ENCODE peak calls at places on chromosomes 12 and 14, in nine cellular contexts. R is stimulated activated CD8-positive, alpha-beta memory T cell treated with anti-CD3 and anti-CD28 coated beads, Interleukin-12 subunit alpha, Interleukin-12 subunit beta, amount 100 ng/mL, for 4 hours; O is mesendoderm; G is endothelial cell; S is ureter; W is left cardiac atrium; F is Calu3; M is neural progenitor cell; A is fibroblast of the conjunctiva. K is an unnamed sample.
A peak's percentile ranks its signal among the peaks of the same experiment; 100 is the strongest.

GRCh38 chr12:55659486-55660385 is 23.0 kb downstream of the OR10P1 start:
- DNase-seq in G (peak; percentile 21), F (peak; percentile 58), R (no peak), A (no peak), M (peak; percentile 49), O (peak; percentile 45), W (peak; percentile 63), S (no peak), K (no peak)

GRCh38 chr12:49894754-49895153 is 8.9 kb downstream of the FAIM2 start:
- DNase-seq in S (no peak), A (no peak), O (no peak), R (no peak), M (no peak), F (no peak), G (no peak), W (peak; percentile 4), K (no peak)

GRCh38 chr14:61462566-61463195 is 141.3 kb downstream of the PRKCH start:
- DNase-seq in F (no peak), W (no peak), R (no peak), S (no peak), O (no peak), M (no peak), A (peak; percentile 80), G (no peak), K (no peak)

GRCh38 chr12:70645494-70646317 is 8.5 kb upstream of the PTPRB start:
- DNase-seq in G (peak; percentile 28), F (peak; percentile 81), W (peak; percentile 82), M (no peak), R (no peak), A (peak; percentile 48), O (peak; percentile 65), S (peak; percentile 62), K (no peak)

GRCh38 chr12:102216086-102216691 is 18.6 kb upstream of the PMCH start:
- DNase-seq in A (peak; percentile 20), W (no peak), R (no peak), O (no peak), F (no peak), M (no peak), G (no peak), S (no peak), K (no peak)

GRCh38 chr12:80472241-80472640 is 28.2 kb downstream of the PTPRQ start:
- DNase-seq in G (no peak), W (no peak), F (no peak), R (no peak), A (no peak), M (no peak), S (no peak), O (no peak), K (no peak)

GRCh38 chr12:19683178-19683927 is 244.1 kb downstream of the AEBP2 start:
- DNase-seq in W (no peak), F (no peak), M (no peak), R (no peak), S (no peak), O (no peak), G (no peak), A (no peak), K (no peak)

GRCh38 chr14:91897121-91897701 is 29.9 kb upstream of the TC2N start:
- DNase-seq in O (peak; percentile 76), M (no peak), A (no peak), G (no peak), F (no peak), W (peak; percentile 65), R (no peak), S (no peak), K (no peak)

K was measured in activated CD4-positive, CD25-positive, alpha-beta regulatory T cell treated with anti-CD3 and anti-CD28 coated beads, Interleukin-2, amount 50 U/mL, for 16 hours.